ENCODE peak calls at places on chromosomes 12 and 14, in five cellular contexts. A is IMR-90, B is AG10803, E is uterus, X is A549. W is an unnamed sample.
A peak's percentile ranks its signal among the peaks of the same experiment; 100 is the strongest.

GRCh38 chr14:101783260-101784016 is 21.9 kb downstream of the PPP2R5C start:
- DNase-seq in A (no peak), B (no peak), E (no peak), X (no peak), W (no peak)

GRCh38 chr14:104660597-104660996 is 28.8 kb upstream of the INF2 start:
- DNase-seq in A (no peak), B (no peak), E (no peak), X (no peak), W (no peak)

GRCh38 chr12:85794551-85794950 is 41.7 kb downstream of the RASSF9 start:
- DNase-seq in A (peak; percentile 4), B (peak; percentile 52), E (no peak), X (no peak), W (no peak)

GRCh38 chr14:24261969-24262327 is 1.0 kb downstream of the TGM1 start:
- DNase-seq in A (no peak), B (no peak), E (no peak), X (no peak), W (no peak)

GRCh38 chr12:69987453-69988102 is 162.6 kb downstream of the MYRFL start:
- DNase-seq in A (peak; percentile 94), B (peak; percentile 97), E (peak; percentile 33), X (peak; percentile 76), W (peak; percentile 88)

GRCh38 chr12:89140580-89141236 is 211.6 kb downstream of the DUSP6 start:
- DNase-seq in A (peak; percentile 61), B (peak; percentile 82), E (no peak), X (no peak), W (peak; percentile 74)

GRCh38 chr12:111180830-111181726 is 187.8 kb downstream of the PHETA1 start:
- DNase-seq in A (peak; percentile 4), B (peak; percentile 37), E (peak; percentile 57), X (no peak), W (peak; percentile 41)

GRCh38 chr12:122981036-122981471 is 573 bp downstream of the ARL6IP4 start:
- DNase-seq in A (no peak), B (no peak), E (no peak), X (no peak), W (no peak)

GRCh38 chr12:3398196-3398789 is 92.7 kb upstream of the PRMT8 start:
- DNase-seq in A (no peak), B (no peak), E (no peak), X (no peak), W (no peak)

GRCh38 chr12:10392394-10392930 is 2.6 kb upstream of the KLRK1 start:
- DNase-seq in A (peak; percentile 67), B (peak; percentile 98), E (no peak), X (peak; percentile 69), W (peak; percentile 98)

GRCh38 chr14:21133896-21134295 is 22.0 kb downstream of the OR5AU1 start:
- DNase-seq in A (no peak), B (no peak), E (no peak), X (no peak), W (no peak)

GRCh38 chr14:91154851-91155625 is 41.2 kb downstream of the DGLUCY start:
- DNase-seq in A (peak; percentile 72), B (peak; percentile 58), E (peak; percentile 70), X (peak; percentile 30), W (peak; percentile 93)

GRCh38 chr12:754871-755562 is 2.6 kb downstream of the WNK1 start:
- DNase-seq in A (peak; percentile 81), B (peak; percentile 65), E (no peak), X (peak; percentile 77), W (peak; percentile 82)

GRCh38 chr12:1773937-1774655 is 46.3 kb upstream of the LRTM2 start:
- DNase-seq in A (peak; percentile 11), B (peak; percentile 66), E (no peak), X (no peak), W (peak; percentile 57)

GRCh38 chr12:76018111-76018510 is 13.5 kb downstream of the PHLDA1 start:
- DNase-seq in A (peak; percentile 61), B (peak; percentile 61), E (no peak), X (peak; percentile 89), W (peak; percentile 71)

GRCh38 chr12:27163048-27163715 is 80.8 kb upstream of the C12orf71 start:
- DNase-seq in A (peak; percentile 69), B (peak; percentile 44), E (no peak), X (no peak), W (no peak)

GRCh38 chr12:52182456-52182855 is 9.4 kb downstream of the KRT80 start:
- DNase-seq in A (peak; percentile 23), B (no peak), E (no peak), X (no peak), W (no peak)

GRCh38 chr14:54148251-54148650 is 191.6 kb upstream of the BMP4 start:
- DNase-seq in A (no peak), B (no peak), E (no peak), X (no peak), W (peak; percentile 20)

GRCh38 chr12:219891-220352 is 6.0 kb upstream of the SLC6A12 start:
- DNase-seq in A (peak; percentile 35), B (peak; percentile 37), E (no peak), X (peak; percentile 88), W (peak; percentile 24)

GRCh38 chr12:102023343-102023930 is 38.4 kb downstream of the WASHC3 start:
- DNase-seq in A (peak; percentile 86), B (peak; percentile 74), E (no peak), X (no peak), W (peak; percentile 64)

GRCh38 chr12:28855761-28856160 is 293.3 kb upstream of the FAR2 start:
- DNase-seq in A (no peak), B (peak; percentile 43), E (no peak), X (no peak), W (peak; percentile 19)

GRCh38 chr14:68654471-68654941 is 138.4 kb downstream of the ZFP36L1 start:
- DNase-seq in A (no peak), B (no peak), E (no peak), X (no peak), W (no peak)

GRCh38 chr12:26226629-26227375 is 31.4 kb downstream of the SSPN start:
- DNase-seq in A (no peak), B (peak; percentile 42), E (no peak), X (no peak), W (no peak)

GRCh38 chr14:34301107-34301734 is 160.8 kb downstream of the SPTSSA start:
- DNase-seq in A (peak; percentile 12), B (peak; percentile 25), E (peak; percentile 16), X (peak; percentile 59), W (peak; percentile 58)

GRCh38 chr14:52860910-52861309 is 69.5 kb upstream of the GNPNAT1 start:
- DNase-seq in A (no peak), B (no peak), E (no peak), X (no peak), W (no peak)

GRCh38 chr12:113049976-113050742 is 6.4 kb upstream of the DTX1 start:
- DNase-seq in A (no peak), B (no peak), E (no peak), X (peak; percentile 73), W (no peak)

DNA sequence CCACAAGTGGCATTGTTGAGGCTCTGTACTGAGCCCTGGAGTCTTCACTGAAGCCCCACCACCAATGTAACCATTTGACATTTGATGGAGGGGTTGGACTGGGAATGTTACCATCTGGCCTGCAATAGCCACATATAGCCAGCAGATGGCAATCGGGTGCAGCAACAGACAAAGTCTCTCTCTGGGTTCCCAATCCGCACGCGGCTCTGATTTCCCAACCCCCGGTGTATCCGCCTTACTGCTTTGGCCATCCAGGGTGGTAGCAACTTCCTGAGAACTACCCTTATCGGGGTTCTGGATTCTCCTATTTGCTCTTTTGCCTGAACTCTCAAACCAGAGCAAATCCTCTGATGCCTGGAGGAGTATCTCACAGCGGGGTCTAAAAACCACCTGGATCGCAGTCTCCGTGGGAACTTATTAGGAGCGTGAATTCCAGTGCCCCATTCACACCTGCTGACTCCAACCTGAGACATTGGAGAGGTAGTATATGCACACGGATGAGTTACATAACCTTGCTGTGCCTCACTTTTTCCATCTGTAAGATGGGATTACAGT is 14.2 kb downstream of the VRTN start:
- DNase-seq in A (peak; percentile 68), B (peak; percentile 72), E (peak; percentile 70), X (peak; percentile 68), W (peak; percentile 78)
- TF ChIP-seq CTCF in A (peak; percentile 95), B (peak; percentile 99), E (peak; percentile 82), X (peak; percentile 88), W (peak; percentile 98)

DNA sequence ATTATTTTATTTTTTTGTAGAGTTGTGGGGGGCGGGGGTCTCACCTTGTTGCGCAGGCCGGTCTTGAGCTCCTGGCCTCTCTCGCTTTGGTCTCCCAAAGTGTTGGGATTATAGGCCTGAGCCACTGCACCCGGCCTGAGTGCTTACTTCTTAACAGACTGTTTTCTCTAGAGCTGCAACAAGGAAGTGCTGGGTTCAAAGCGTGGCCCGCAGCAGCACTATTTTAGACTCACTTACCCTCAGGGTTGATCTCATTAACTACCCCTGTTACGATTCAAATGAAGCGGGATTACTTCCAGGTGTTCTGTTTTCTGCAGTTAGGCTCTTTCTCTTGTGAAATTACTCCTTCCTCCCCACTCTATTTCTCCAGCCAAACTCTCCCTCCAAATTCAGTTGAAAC is 8.7 kb downstream of the A2ML1 start:
- DNase-seq in A (no peak), B (no peak), E (no peak), X (no peak), W (no peak)
- H3K4me3 ChIP-seq in A (no peak overlapping the region), B (no peak overlapping the region), E (no peak overlapping the region), X (no peak overlapping the region), W (no peak overlapping the region)

DNA sequence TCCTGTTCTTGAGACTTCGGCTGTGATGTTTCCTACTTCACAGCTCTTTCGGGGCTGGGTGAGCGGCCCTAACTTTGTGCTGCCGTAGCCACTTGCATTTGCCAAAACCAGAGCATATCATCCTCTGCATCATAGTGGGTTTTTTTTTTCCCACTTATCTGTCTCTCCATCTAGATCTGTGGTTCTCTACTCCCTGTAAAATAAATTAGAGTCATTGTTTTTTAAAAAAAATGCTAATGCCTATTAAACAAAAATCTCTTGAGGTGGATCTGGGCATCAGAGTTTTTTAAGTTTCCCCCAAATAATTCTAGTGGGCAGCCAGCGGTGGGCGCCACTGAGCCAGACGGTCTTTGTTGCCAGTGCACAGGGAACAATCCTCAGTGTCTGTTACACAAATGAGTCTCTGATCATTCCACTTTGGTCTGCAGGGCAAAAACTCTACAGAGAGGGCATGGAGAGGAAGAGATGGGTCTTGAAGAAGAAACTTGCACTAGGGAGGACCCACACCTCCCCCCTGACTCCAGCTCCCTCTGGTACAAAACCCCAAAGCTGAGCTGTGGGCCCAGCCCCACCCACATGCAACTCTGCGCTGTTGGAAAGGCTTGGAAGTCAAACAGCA is 62.4 kb upstream of the BCL2L14 start:
- DNase-seq in A (no peak), B (no peak), E (no peak), X (no peak), W (no peak)
- TF ChIP-seq CTCF in A (peak; percentile 18), B (peak; percentile 26), E (no peak), X (no peak), W (peak; percentile 40)

DNA sequence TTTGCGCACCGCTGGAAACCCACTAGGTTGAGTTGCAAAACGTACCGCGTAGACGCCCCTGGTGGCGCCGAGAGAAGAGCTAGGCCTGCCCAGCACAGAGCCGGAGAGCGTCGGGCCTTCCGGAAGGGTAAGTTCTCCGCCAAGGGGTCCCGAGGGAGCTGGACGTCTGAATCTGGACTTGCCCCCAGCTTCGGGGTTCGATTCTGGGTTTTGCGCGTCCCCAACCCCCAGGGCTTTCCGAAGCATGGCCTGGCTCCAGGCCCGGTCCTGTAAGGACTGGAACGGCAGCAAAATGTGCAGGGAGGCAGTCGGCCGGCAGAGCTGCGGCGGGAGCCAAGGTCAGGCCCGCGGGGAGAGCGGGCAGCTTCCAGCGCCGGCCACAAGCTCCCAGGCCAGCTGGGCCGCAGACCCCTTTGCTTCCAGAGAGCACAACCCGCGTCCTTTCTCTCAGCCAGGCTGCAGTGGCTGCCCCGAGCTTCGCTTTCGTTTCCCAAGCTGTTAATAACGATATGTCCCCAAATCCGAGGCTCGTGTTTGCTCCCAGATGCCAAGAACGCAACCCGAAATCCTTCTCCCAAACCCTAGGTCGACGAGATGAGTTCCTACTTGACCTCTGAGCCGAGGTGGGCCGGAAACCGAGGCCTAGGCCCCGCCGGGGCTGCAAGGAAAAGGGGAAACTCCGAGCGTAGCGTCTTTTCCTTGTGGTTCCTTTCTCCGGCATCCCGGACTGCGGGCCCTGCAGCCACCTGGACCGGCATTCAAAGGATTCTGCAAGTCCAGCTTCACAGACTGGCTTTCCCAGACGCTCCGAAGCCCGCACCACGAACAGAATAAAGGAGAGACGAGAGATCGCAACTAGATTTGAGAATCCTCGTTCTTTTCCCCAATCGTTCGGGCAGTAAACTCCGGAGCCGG is 3.2 kb upstream of the TBX5 start:
- DNase-seq in A (peak; percentile 79), B (peak; percentile 57), E (no peak), X (no peak), W (peak; percentile 82)
- H3K4me3 ChIP-seq in A (peak overlapping the region; percentile 97), B (peak overlapping the region; percentile 74), E (peak overlapping the region; percentile 15), X (no peak overlapping the region), W (peak overlapping the region; percentile 70)